ENCODE peak calls at places on chromosomes 7 and 10, in seven cellular contexts. B, S, M, Y, R, V and C are unnamed samples.
A peak's percentile ranks its signal among the peaks of the same experiment; 100 is the strongest.

GRCh38 chr7:82704121-82704520 is 260.5 kb upstream of the CACNA2D1 start:
- DNase-seq in B (no peak), S (no peak), M (no peak), Y (no peak), R (no peak), V (no peak), C (no peak)

GRCh38 chr7:134900430-134900876 is 85.9 kb upstream of the AGBL3 start:
- DNase-seq in B (no peak), S (no peak), M (no peak), Y (no peak), R (no peak), V (no peak), C (no peak)

GRCh38 chr10:122141821-122142651 is 129.1 kb upstream of the BTBD16 start:
- DNase-seq in B (no peak), S (no peak), M (no peak), Y (peak; percentile 63), R (no peak), V (peak; percentile 43), C (no peak)

GRCh38 chr7:28773423-28774129 is 184.6 kb downstream of the TRIL start:
- DNase-seq in B (no peak), S (no peak), M (no peak), Y (no peak), R (no peak), V (no peak), C (no peak)

GRCh38 chr7:44372560-44373417 is 47.4 kb upstream of the CAMK2B start:
- DNase-seq in B (no peak), S (no peak), M (no peak), Y (no peak), R (no peak), V (no peak), C (no peak)

GRCh38 chr7:139702313-139702731 is 75.5 kb downstream of the HIPK2 start:
- DNase-seq in B (no peak), S (no peak), M (no peak), Y (no peak), R (no peak), V (no peak), C (no peak)

GRCh38 chr10:31595992-31596391 is 277.0 kb downstream of the ZEB1 start:
- DNase-seq in B (no peak), S (no peak), M (no peak), Y (no peak), R (no peak), V (no peak), C (no peak)

GRCh38 chr7:28662236-28662635 is 249.9 kb downstream of the CREB5 start:
- DNase-seq in B (no peak), S (peak; percentile 33), M (no peak), Y (no peak), R (no peak), V (no peak), C (no peak)

GRCh38 chr10:61621538-61622150 is 41.1 kb upstream of the CABCOCO1 start:
- DNase-seq in B (no peak), S (no peak), M (no peak), Y (no peak), R (no peak), V (no peak), C (no peak)

GRCh38 chr10:121860810-121861209 is 67.0 kb downstream of the ATE1 start:
- DNase-seq in B (no peak), S (no peak), M (no peak), Y (no peak), R (peak; percentile 43), V (no peak), C (no peak)

GRCh38 chr10:113399051-113399450 is 153.8 kb upstream of the HABP2 start:
- DNase-seq in B (no peak), S (no peak), M (no peak), Y (no peak), R (no peak), V (peak; percentile 17), C (no peak)

GRCh38 chr10:119219747-119220320 is 12.5 kb downstream of the GRK5 start:
- DNase-seq in B (no peak), S (no peak), M (no peak), Y (no peak), R (no peak), V (no peak), C (no peak)

GRCh38 chr7:21542891-21543527 is at the start of gene DNAH11:
- DNase-seq in B (peak; percentile 33), S (peak; percentile 90), M (peak; percentile 25), Y (no peak), R (peak; percentile 57), V (peak; percentile 41), C (peak; percentile 86)

GRCh38 chr10:104109908-104110662 is 11.9 kb upstream of the SFR1 start:
- DNase-seq in B (no peak), S (no peak), M (peak; percentile 59), Y (peak; percentile 87), R (no peak), V (peak; percentile 90), C (no peak)

GRCh38 chr10:92222603-92223275 is 68.1 kb downstream of the CPEB3 start:
- DNase-seq in B (no peak), S (no peak), M (no peak), Y (peak; percentile 75), R (no peak), V (peak; percentile 64), C (no peak)

GRCh38 chr7:100102950-100103840 is 1.8 kb downstream of the AP4M1 start:
- DNase-seq in B (no peak), S (no peak), M (no peak), Y (peak; percentile 97), R (no peak), V (peak; percentile 99), C (no peak)

GRCh38 chr10:100743626-100744135 is 1.7 kb upstream of the PAX2 start:
- DNase-seq in B (no peak), S (peak; percentile 83), M (peak; percentile 45), Y (peak; percentile 55), R (no peak), V (peak; percentile 45), C (peak; percentile 71)

GRCh38 chr7:100571829-100572116 is 1.9 kb downstream of the SAP25 start:
- DNase-seq in B (no peak), S (no peak), M (no peak), Y (no peak), R (no peak), V (no peak), C (peak; percentile 64)

GRCh38 chr7:130070900-130071622 is 727 bp downstream of the KLHDC10 start:
- DNase-seq in B (no peak), S (peak; percentile 59), M (no peak), Y (no peak), R (no peak), V (peak; percentile 30), C (no peak)

GRCh38 chr10:58516118-58516517 is 3.4 kb downstream of the BICC1 start:
- DNase-seq in B (no peak), S (no peak), M (no peak), Y (no peak), R (no peak), V (no peak), C (no peak)

GRCh38 chr10:49174926-49175500 is 13.2 kb downstream of the TMEM273 start:
- DNase-seq in B (no peak), S (peak; percentile 15), M (no peak), Y (no peak), R (no peak), V (no peak), C (no peak)

GRCh38 chr7:95859434-95859833 is 87.1 kb downstream of the DYNC1I1 start:
- DNase-seq in B (no peak), S (peak; percentile 87), M (peak; percentile 92), Y (peak; percentile 21), R (no peak), V (peak; percentile 70), C (peak; percentile 58)

GRCh38 chr10:9823268-9823930 is 1194.3 kb upstream of the CELF2 start:
- DNase-seq in B (no peak), S (no peak), M (no peak), Y (peak; percentile 33), R (no peak), V (no peak), C (no peak)

GRCh38 chr7:70487526-70488285 is 644.2 kb upstream of the GALNT17 start:
- DNase-seq in B (no peak), S (no peak), M (no peak), Y (no peak), R (no peak), V (no peak), C (no peak)

GRCh38 chr7:27112361-27112760 is 9.9 kb upstream of the HOXA2 start:
- DNase-seq in B (no peak), S (no peak), M (no peak), Y (peak; percentile 25), R (no peak), V (no peak), C (no peak)

GRCh38 chr7:88318196-88318595 is 11.5 kb upstream of the STEAP4 start:
- DNase-seq in B (no peak), S (no peak), M (peak; percentile 35), Y (no peak), R (no peak), V (no peak), C (no peak)

GRCh38 chr7:55028011-55028410 is 9.2 kb downstream of the EGFR start:
- DNase-seq in B (no peak), S (no peak), M (no peak), Y (peak; percentile 71), R (no peak), V (no peak), C (no peak)

GRCh38 chr7:128259131-128260056 is 18.3 kb downstream of the LEP start:
- DNase-seq in B (no peak), S (peak; percentile 21), M (peak; percentile 68), Y (peak; percentile 37), R (no peak), V (peak; percentile 10), C (no peak)

GRCh38 chr10:72226418-72227027 is 10.4 kb upstream of the ASCC1 start:
- DNase-seq in B (no peak), S (no peak), M (no peak), Y (no peak), R (no peak), V (no peak), C (no peak)
- H2BK120ac ChIP-seq in B (no peak overlapping the region), S (no peak overlapping the region), M (no peak overlapping the region), Y (no peak overlapping the region), R (no peak overlapping the region), V (no peak overlapping the region), C (no peak overlapping the region)

GRCh38 chr10:56782503-56782902 is 421.4 kb upstream of the ZWINT start:
- DNase-seq in B (peak; percentile 1), S (peak; percentile 37), M (no peak), Y (no peak), R (no peak), V (no peak), C (no peak)

GRCh38 chr10:56785292-56785691 is 424.2 kb upstream of the ZWINT start:
- DNase-seq in B (no peak), S (no peak), M (no peak), Y (no peak), R (no peak), V (no peak), C (no peak)
- H2BK120ac ChIP-seq in B (no peak overlapping the region), S (no peak overlapping the region), M (no peak overlapping the region), Y (no peak overlapping the region), R (no peak overlapping the region), V (no peak overlapping the region), C (no peak overlapping the region)

GRCh38 chr10:69375307-69376151 is 41.2 kb downstream of the TACR2 start:
- DNase-seq in B (peak; percentile 39), S (peak; percentile 91), M (no peak), Y (no peak), R (peak; percentile 49), V (no peak), C (peak; percentile 92)
- H2BK120ac ChIP-seq in B (no peak overlapping the region), S (no peak overlapping the region), M (no peak overlapping the region), Y (no peak overlapping the region), R (no peak overlapping the region), V (no peak overlapping the region), C (no peak overlapping the region)

GRCh38 chr7:25054849-25055248 is 70.2 kb downstream of the CYCS start:
- DNase-seq in B (no peak), S (no peak), M (no peak), Y (no peak), R (no peak), V (no peak), C (no peak)
- H2BK120ac ChIP-seq in B (no peak overlapping the region), S (no peak overlapping the region), M (no peak overlapping the region), Y (no peak overlapping the region), R (no peak overlapping the region), V (no peak overlapping the region), C (no peak overlapping the region)

GRCh38 chr10:76356557-76356956 is 925.1 kb downstream of the LRMDA start:
- DNase-seq in B (no peak), S (no peak), M (no peak), Y (peak; percentile 18), R (no peak), V (peak; percentile 25), C (no peak)
- H2BK120ac ChIP-seq in B (no peak overlapping the region), S (no peak overlapping the region), M (no peak overlapping the region), Y (no peak overlapping the region), R (no peak overlapping the region), V (no peak overlapping the region), C (no peak overlapping the region)